ENCODE peak calls at places on chromosomes 16 and 17, in five cellular contexts. D is body of pancreas, S is tibial nerve, E is suprapubic skin, A is endothelial cell of umbilical vein. V is an unnamed sample.

GRCh38 chr17:688100-688989 is 26.3 kb downstream of the VPS53 start:
- DNase-seq in D (no peak), A (peak), E (no peak), S (peak), V (no peak)

GRCh38 chr16:51243836-51244483 is 92.9 kb upstream of the SALL1 start:
- DNase-seq in D (peak), A (no peak), E (no peak), S (no peak), V (no peak)

GRCh38 chr17:57274162-57274561 is 17.8 kb downstream of the MSI2 start:
- DNase-seq in E (no peak), A (no peak), D (no peak), S (no peak), V (no peak)

GRCh38 chr17:8608001-8608400 is 22.5 kb downstream of the MYH10 start:
- DNase-seq in A (peak), S (no peak), E (no peak), D (no peak), V (no peak)

GRCh38 chr17:28940675-28941074 is 10.6 kb downstream of the PHF12 start:
- DNase-seq in S (no peak), D (no peak), A (no peak), E (no peak), V (peak)

GRCh38 chr17:83055911-83056582 is 23.4 kb upstream of the METRNL start:
- DNase-seq in A (peak), S (peak), E (no peak), D (no peak), V (no peak)

GRCh38 chr16:11253009-11253994 is 2.7 kb downstream of the SOCS1 start:
- DNase-seq in D (no peak), E (no peak), S (no peak), A (no peak), V (no peak)

GRCh38 chr16:11407047-11407982 is 62.1 kb downstream of the RMI2 start:
- DNase-seq in D (peak), A (peak), S (peak), E (no peak), V (peak)

GRCh38 chr16:14303654-14304394 is 232.7 kb downstream of the MRTFB start:
- DNase-seq in D (peak), S (no peak), A (no peak), E (no peak), V (no peak)

GRCh38 chr16:58019866-58020538 is 5.6 kb upstream of the MMP15 start:
- DNase-seq in A (no peak), E (no peak), S (no peak), D (no peak), V (no peak)

GRCh38 chr16:3485097-3485470 is 10.2 kb downstream of the C16orf90 start:
- DNase-seq in S (no peak), E (no peak), A (no peak), D (no peak), V (no peak)

GRCh38 chr16:67384778-67385510 is 8.4 kb downstream of the TPPP3 start:
- DNase-seq in S (no peak), A (peak), D (no peak), E (no peak), V (no peak)

GRCh38 chr17:78399693-78400144 is 21.3 kb downstream of the PGS1 start:
- DNase-seq in E (no peak), A (no peak), D (no peak), S (no peak), V (no peak)

GRCh38 chr17:29682987-29683386 is 60.3 kb upstream of the CORO6 start:
- DNase-seq in S (no peak), E (no peak), A (peak), D (no peak), V (no peak)

GRCh38 chr17:1829189-1829578 is 518 bp downstream of the SMYD4 start:
- DNase-seq in A (peak), S (no peak), D (peak), E (no peak), V (no peak)

GRCh38 chr17:29445844-29446243 is 55.7 kb downstream of the TAOK1 start:
- DNase-seq in D (no peak), S (no peak), E (no peak), A (peak), V (no peak)

GRCh38 chr16:73202176-73202729 is 154.3 kb upstream of the ZFHX3 start:
- DNase-seq in D (peak), A (no peak), E (no peak), S (no peak), V (no peak)

GRCh38 chr16:11257131-11257938 is 1.3 kb upstream of the SOCS1 start:
- DNase-seq in S (peak), E (peak), A (peak), D (peak), V (peak)

GRCh38 chr17:75753514-75754377 is 11.2 kb downstream of the GALK1 start:
- DNase-seq in S (no peak), E (peak), A (no peak), D (peak), V (no peak)

GRCh38 chr16:68920349-68920748 is 77.0 kb downstream of the TANGO6 start:
- DNase-seq in D (no peak), S (no peak), E (no peak), A (no peak), V (no peak)

GRCh38 chr17:65022751-65023421 is 33.7 kb downstream of the GNA13 start:
- DNase-seq in E (no peak), D (no peak), A (peak), S (no peak), V (no peak)

GRCh38 chr17:82241183-82241925 is 12.5 kb downstream of the SLC16A3 start:
- DNase-seq in A (peak), S (peak), E (peak), D (no peak), V (peak)

GRCh38 chr16:85484337-85485295 is 128.5 kb upstream of the GSE1 start:
- DNase-seq in E (no peak), D (no peak), A (no peak), S (no peak), V (no peak)

GRCh38 chr16:11585460-11586374 is 1.0 kb downstream of the LITAF start:
- DNase-seq in E (no peak), A (no peak), D (peak), S (no peak), V (no peak)

GRCh38 chr16:20023190-20023589 is 50.5 kb downstream of the GPR139 start:
- DNase-seq in D (no peak), A (peak), E (no peak), S (no peak), V (no peak)

GRCh38 chr16:89442588-89442987 is 47.8 kb downstream of the ANKRD11 start:
- DNase-seq in S (no peak), A (no peak), D (no peak), E (no peak), V (no peak)

GRCh38 chr16:55955845-55956244 is 80.7 kb upstream of the CES5A start:
- DNase-seq in A (no peak), D (peak), S (no peak), E (no peak), V (no peak)

GRCh38 chr17:75821552-75821951 is 22.7 kb downstream of the UNC13D start:
- DNase-seq in A (no peak), D (no peak), S (no peak), E (no peak), V (no peak)

GRCh38 chr16:5020551-5020950 is 13.2 kb downstream of the NAGPA start:
- DNase-seq in D (no peak), E (no peak), S (no peak), A (no peak), V (no peak)

GRCh38 chr16:56298948-56299602 is 107.8 kb downstream of the GNAO1 start:
- DNase-seq in D (no peak), E (no peak), S (peak), A (no peak), V (no peak)

GRCh38 chr16:88901718-88902337 is 35.4 kb upstream of the PABPN1L start:
- DNase-seq in S (no peak), A (no peak), E (no peak), D (no peak), V (no peak)

GRCh38 chr17:42428141-42428944 is 5.3 kb upstream of the CAVIN1 start:
- DNase-seq in E (no peak), S (peak), D (peak), A (peak), V (peak)

GRCh38 chr17:68596411-68596945 is 4.7 kb downstream of the FAM20A start:
- DNase-seq in D (no peak), E (no peak), S (no peak), A (no peak), V (no peak)

GRCh38 chr17:45813051-45813731 is 29.1 kb downstream of the CRHR1 start:
- DNase-seq in A (no peak), D (no peak), S (no peak), E (no peak), V (no peak)

DNA sequence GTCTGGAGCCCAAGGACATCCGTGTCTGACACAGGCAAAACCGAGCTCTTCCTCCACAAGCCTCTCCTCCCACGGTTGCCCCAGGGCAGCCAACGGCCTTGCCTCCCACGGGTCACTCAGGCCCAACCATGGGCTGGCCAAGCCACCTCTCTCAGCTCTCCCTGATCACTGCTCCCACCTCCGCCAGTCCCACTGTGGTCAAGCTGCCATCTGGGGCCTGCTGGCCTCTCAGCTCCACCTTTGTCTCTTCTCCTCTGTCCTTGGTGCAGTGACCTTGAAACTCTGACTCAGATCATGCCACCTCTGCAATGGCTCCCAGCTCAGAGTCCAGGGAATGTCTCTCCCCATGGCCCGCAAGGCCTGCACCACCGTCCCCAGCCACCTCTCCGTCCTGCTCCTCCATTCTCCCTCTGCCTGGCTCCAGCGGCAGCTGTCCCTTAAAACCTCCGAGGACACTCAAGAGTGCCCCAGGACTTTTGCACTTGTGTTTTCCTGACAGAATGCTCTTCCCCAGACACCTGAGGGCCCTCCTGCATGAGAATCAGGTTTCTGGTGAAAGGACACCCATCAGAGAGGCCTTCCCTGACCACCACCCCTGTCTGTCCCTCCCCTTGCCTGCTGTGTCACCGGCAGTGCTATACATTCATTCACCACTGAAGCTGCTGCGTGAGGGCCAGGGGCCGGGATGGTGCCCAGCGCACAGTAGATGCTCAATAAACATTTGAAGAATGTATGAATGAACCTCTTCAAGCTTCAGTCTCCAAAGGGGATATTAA is 19.3 kb downstream of the PEMT start:
- DNase-seq in E (no peak), S (no peak), A (no peak), D (no peak), V (no peak)
- TF ChIP-seq POLR2A in E (no peak), S (no peak), A (no peak), D (no peak), V (no peak)

GRCh38 chr16:29663020-29663828 is at the start of gene SPN:
- DNase-seq in D (no peak), E (no peak), A (no peak), S (no peak), V (no peak)
- TF ChIP-seq POLR2A in D (no peak), E (no peak), A (no peak), S (no peak), V (no peak)

GRCh38 chr16:2149630-2150417 is 1.4 kb downstream of the RAB26 start:
- DNase-seq in S (no peak), D (no peak), E (peak), A (no peak), V (no peak)
- TF ChIP-seq POLR2A in S (no peak), D (no peak), E (no peak), A (peak), V (no peak)

GRCh38 chr17:50634123-50634914 is at the start of gene ABCC3:
- DNase-seq in E (no peak), A (no peak), S (no peak), D (peak), V (peak)
- TF ChIP-seq POLR2A in E (no peak), A (no peak), S (no peak), D (peak), V (peak)

V was measured in prostate gland.